ENCODE peak calls at places on chromosomes 16 and 17, in four cellular contexts. E is lower lobe of right lung; Y is ascending aorta; N is CD8-positive, alpha-beta memory T cell. V is an unnamed sample.
A peak's percentile ranks its signal among the peaks of the same experiment; 100 is the strongest.

GRCh38 chr17:82528484-82529265 is 9.1 kb downstream of the FOXK2 start:
- DNase-seq in E (peak; percentile 61), Y (peak; percentile 77), N (no peak), V (peak; percentile 80)

GRCh38 chr16:74773431-74774222 is 993 bp downstream of the FA2H start:
- DNase-seq in E (no peak), Y (no peak), N (no peak), V (no peak)

GRCh38 chr16:4494746-4495490 is 18.7 kb downstream of the HMOX2 start:
- DNase-seq in E (no peak), Y (no peak), N (no peak), V (no peak)

GRCh38 chr16:74874912-74875311 is 100.3 kb upstream of the FA2H start:
- DNase-seq in E (no peak), Y (no peak), N (no peak), V (no peak)

GRCh38 chr16:11669380-11670146 is 1.3 kb downstream of the SNN start:
- DNase-seq in E (peak; percentile 77), Y (peak; percentile 83), N (no peak), V (peak; percentile 79)

GRCh38 chr17:80498242-80498919 is 22.0 kb upstream of the NPTX1 start:
- DNase-seq in E (no peak), Y (no peak), N (no peak), V (peak; percentile 31)

GRCh38 chr17:64608571-64608981 is 53.5 kb downstream of the SMURF2 start:
- DNase-seq in E (no peak), Y (no peak), N (no peak), V (no peak)

GRCh38 chr17:36496018-36496789 is 9.7 kb downstream of the ZNHIT3 start:
- DNase-seq in E (no peak), Y (no peak), N (no peak), V (peak; percentile 13)

GRCh38 chr17:83073389-83074063 is 5.9 kb upstream of the METRNL start:
- DNase-seq in E (peak; percentile 75), Y (no peak), N (no peak), V (no peak)

GRCh38 chr16:11104168-11105037 is 151.6 kb downstream of the SOCS1 start:
- DNase-seq in E (no peak), Y (no peak), N (no peak), V (peak; percentile 65)

GRCh38 chr17:62073993-62074392 is 8.9 kb upstream of the MED13 start:
- DNase-seq in E (no peak), Y (no peak), N (no peak), V (no peak)

GRCh38 chr16:64900517-64900916 is 221.3 kb downstream of the CDH11 start:
- DNase-seq in E (no peak), Y (no peak), N (no peak), V (no peak)

GRCh38 chr16:56623637-56624036 is 1.9 kb upstream of the MT1E start:
- DNase-seq in E (no peak), Y (no peak), N (no peak), V (no peak)

GRCh38 chr16:88977028-88977844 is at the start of gene CBFA2T3:
- DNase-seq in E (peak; percentile 87), Y (peak; percentile 77), N (no peak), V (peak; percentile 67)

GRCh38 chr16:81813648-81814047 is 34.6 kb downstream of the PLCG2 start:
- DNase-seq in E (no peak), Y (no peak), N (peak; percentile 27), V (no peak)
- H3K4me1 ChIP-seq in E (no peaks in the 10 kb centered on the region), Y (no peaks in the 10 kb centered on the region), N (peaks cover 13% of the 10 kb centered on the region), V (no peaks in the 10 kb centered on the region)

DNA sequence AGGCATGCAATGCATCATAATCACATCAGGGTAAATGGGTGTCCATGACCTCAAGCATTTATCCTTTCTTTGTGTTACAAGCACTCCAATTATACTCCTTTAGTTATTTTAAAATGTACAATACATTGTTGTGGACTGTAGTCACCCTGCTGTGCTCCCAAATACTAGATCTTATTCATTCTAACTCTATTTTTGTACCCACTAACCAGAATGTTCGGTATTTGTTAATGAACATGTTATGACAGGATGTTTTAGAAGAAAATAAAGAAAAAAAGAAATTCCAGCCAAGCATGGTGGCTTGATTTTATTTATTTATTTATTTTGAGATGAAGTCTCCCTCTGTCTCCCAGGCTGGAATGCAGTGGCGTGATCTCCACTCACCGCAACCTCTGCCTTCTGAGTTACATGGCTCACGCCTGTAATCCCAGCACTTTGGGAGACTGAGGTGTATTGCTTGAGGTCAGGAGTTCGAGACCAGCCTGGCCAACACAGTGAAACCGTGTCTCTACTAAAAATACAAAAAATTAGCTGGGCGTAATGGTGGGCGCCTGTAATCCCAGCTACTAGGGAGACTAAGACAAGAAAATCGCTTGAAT is 1.8 kb upstream of the NDE1 start:
- DNase-seq in E (no peak), Y (no peak), N (no peak), V (no peak)
- H3K4me1 ChIP-seq in E (peaks cover 27% of the 10 kb centered on the region), Y (peaks cover 9% of the 10 kb centered on the region), N (peaks cover 35% of the 10 kb centered on the region), V (peaks cover 24% of the 10 kb centered on the region)

DNA sequence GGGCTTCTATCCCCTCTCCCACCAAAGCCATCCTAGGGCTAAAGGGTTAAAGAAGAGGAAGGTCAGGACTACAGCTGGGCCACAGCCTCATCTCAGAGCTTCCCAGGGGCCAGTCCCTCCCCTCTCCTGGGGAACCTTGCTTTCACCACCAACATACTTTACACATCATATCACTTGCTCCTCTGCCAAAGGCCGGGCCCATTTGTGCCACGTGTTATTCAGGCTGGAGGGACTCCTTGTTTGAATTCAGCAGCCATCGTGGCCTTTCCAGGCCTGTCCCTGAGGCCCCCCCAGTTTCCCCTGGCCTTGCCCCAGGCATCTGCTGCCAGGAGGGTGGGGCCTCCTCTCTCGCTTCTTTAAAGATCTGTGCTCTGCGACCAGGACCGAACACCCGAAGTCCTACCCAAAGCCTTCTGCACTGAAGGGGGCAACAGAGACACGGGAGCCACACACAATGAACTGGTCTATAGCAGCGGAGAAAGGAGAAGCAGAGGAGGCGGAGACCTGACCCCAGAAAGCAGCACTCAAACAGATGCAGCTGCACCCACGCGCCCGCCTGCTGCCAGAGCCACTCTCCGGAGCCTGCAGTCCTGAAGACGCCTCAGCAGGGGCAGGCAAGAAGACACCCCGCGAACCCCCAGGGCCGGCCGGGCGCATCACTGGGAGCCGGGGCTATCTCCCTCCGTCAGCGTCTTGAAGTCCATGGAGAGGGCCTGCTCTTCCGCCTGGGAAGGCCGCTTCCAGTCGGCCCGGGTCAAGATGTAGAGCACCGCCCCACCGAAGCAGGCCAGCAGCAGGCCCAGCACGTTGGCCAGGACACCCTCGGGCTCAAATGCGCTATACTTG is 12.1 kb downstream of the CYB561 start:
- DNase-seq in E (no peak), Y (peak; percentile 93), N (no peak), V (peak; percentile 94)
- H3K4me1 ChIP-seq in E (peaks cover 73% of the 10 kb centered on the region), Y (peaks cover 26% of the 10 kb centered on the region), N (peaks cover 32% of the 10 kb centered on the region), V (peaks cover 33% of the 10 kb centered on the region)

GRCh38 chr16:30893082-30893743 is 664 bp downstream of the BCL7C start:
- DNase-seq in E (no peak), Y (peak; percentile 67), N (peak; percentile 67), V (no peak)

GRCh38 chr16:30896203-30896889 is at the start of gene CTF1:
- DNase-seq in E (peak; percentile 81), Y (peak; percentile 92), N (no peak), V (peak; percentile 91)

GRCh38 chr16:30893744-30894539 is at the start of gene BCL7C:
- DNase-seq in E (peak; percentile 96), Y (peak; percentile 96), N (peak; percentile 86), V (peak; percentile 93)

GRCh38 chr16:30895592-30896202 is 717 bp upstream of the CTF1 start:
- DNase-seq in E (no peak), Y (no peak), N (no peak), V (no peak)

GRCh38 chr16:30894540-30895368 is 877 bp upstream of the BCL7C start:
- DNase-seq in E (no peak), Y (no peak), N (no peak), V (no peak)
- H3K4me1 ChIP-seq in E (peaks cover 43% of the 10 kb centered on the region), Y (peaks cover 32% of the 10 kb centered on the region), N (peaks cover 19% of the 10 kb centered on the region), V (no peaks in the 10 kb centered on the region)

GRCh38 chr17:77299256-77300015 is 158.7 kb downstream of the SEC14L1 start:
- DNase-seq in E (no peak), Y (no peak), N (no peak), V (no peak)

GRCh38 chr17:77295410-77295809 is 154.6 kb downstream of the SEC14L1 start:
- DNase-seq in E (no peak), Y (no peak), N (no peak), V (no peak)

GRCh38 chr17:77298811-77299210 is 158.0 kb downstream of the SEC14L1 start:
- DNase-seq in E (no peak), Y (no peak), N (no peak), V (no peak)

GRCh38 chr17:77297693-77298666 is 157.2 kb downstream of the SEC14L1 start:
- DNase-seq in E (no peak), Y (no peak), N (no peak), V (no peak)

GRCh38 chr17:77296769-77297409 is 156.1 kb downstream of the SEC14L1 start:
- DNase-seq in E (no peak), Y (no peak), N (no peak), V (no peak)
- H3K4me1 ChIP-seq in E (no peaks in the 10 kb centered on the region), Y (no peaks in the 10 kb centered on the region), N (no peaks in the 10 kb centered on the region), V (no peaks in the 10 kb centered on the region)

V was measured in tibial artery.